ENCODE peak calls at places on chromosomes 13 and 19, in four cellular contexts. S is Kasumi-1; L is naive thymus-derived CD4-positive, alpha-beta T cell; B is iPS DF 6.9. I is an unnamed sample.
A peak's percentile ranks its signal among the peaks of the same experiment; 100 is the strongest.

GRCh38 chr13:113125506-113126264 is 3.1 kb downstream of the F10 start:
- DNase-seq in S (no peak), L (no peak), B (no peak), I (no peak)

GRCh38 chr19:19224852-19225494 is 13.2 kb downstream of the NCAN start:
- DNase-seq in S (peak; percentile 70), L (peak; percentile 77), B (no peak), I (peak; percentile 55)

GRCh38 chr13:44713793-44714469 is 137.8 kb upstream of the TSC22D1 start:
- DNase-seq in S (no peak), L (no peak), B (no peak), I (peak; percentile 97)

GRCh38 chr13:91355826-91356710 is 8.6 kb downstream of the MIR17HG start:
- DNase-seq in S (no peak), L (no peak), B (no peak), I (no peak)

GRCh38 chr19:33702606-33703437 is 81.1 kb downstream of the CHST8 start:
- DNase-seq in S (no peak), L (no peak), B (no peak), I (no peak)

GRCh38 chr19:6663236-6664187 is 6.4 kb downstream of the TNFSF14 start:
- DNase-seq in S (no peak), L (no peak), B (no peak), I (peak; percentile 62)

GRCh38 chr19:21328402-21328801 is 808 bp downstream of the ZNF708 start:
- DNase-seq in S (peak; percentile 41), L (no peak), B (no peak), I (no peak)

GRCh38 chr13:33649212-33649917 is 168.6 kb upstream of the RFC3 start:
- DNase-seq in S (no peak), L (no peak), B (no peak), I (peak; percentile 25)

GRCh38 chr19:10855879-10856522 is 7.8 kb downstream of the C19orf38 start:
- DNase-seq in S (peak; percentile 33), L (no peak), B (no peak), I (peak; percentile 28)

I was measured in cardiac fibroblast.